ENCODE peak calls at places on chromosomes 1 and 21, in six cellular contexts. L is tibial artery, R is GM13976, I is AG04450, C is A549, Q is cardiac fibroblast. M is an unnamed sample.

GRCh38 chr1:245997471-245998258 is 509.4 kb downstream of the SMYD3 start:
- DNase-seq in L (no peak), R (no peak), I (no peak), C (no peak), Q (peak; percentile 69), M (peak; percentile 48)

GRCh38 chr21:35011681-35012080 is 37.4 kb downstream of the RUNX1 start:
- DNase-seq in L (no peak), R (no peak), I (peak; percentile 21), C (no peak), Q (no peak), M (no peak)

GRCh38 chr1:165144757-165145397 is 211.6 kb downstream of the LMX1A start:
- DNase-seq in L (peak; percentile 45), R (peak; percentile 32), I (peak; percentile 8), C (no peak), Q (peak; percentile 62), M (peak; percentile 61)

GRCh38 chr1:207336559-207337467 is 15.3 kb downstream of the CD55 start:
- DNase-seq in L (no peak), R (peak; percentile 44), I (peak; percentile 20), C (peak; percentile 11), Q (peak; percentile 88), M (no peak)

GRCh38 chr1:7549277-7549676 is 221.8 kb upstream of the VAMP3 start:
- DNase-seq in L (no peak), R (no peak), I (no peak), C (peak; percentile 70), Q (peak; percentile 62), M (peak; percentile 74)

GRCh38 chr1:52182874-52183400 is 41.0 kb downstream of the ZFYVE9 start:
- DNase-seq in L (no peak), R (no peak), I (no peak), C (no peak), Q (no peak), M (no peak)

GRCh38 chr1:41783189-41783639 is 135.5 kb downstream of the HIVEP3 start:
- DNase-seq in L (no peak), R (no peak), I (peak; percentile 51), C (peak; percentile 36), Q (peak; percentile 82), M (peak; percentile 86)

GRCh38 chr1:214317734-214318133 is 36.8 kb downstream of the SMYD2 start:
- DNase-seq in L (no peak), R (no peak), I (no peak), C (no peak), Q (no peak), M (no peak)

GRCh38 chr21:26587621-26588260 is 14.7 kb upstream of the CYYR1 start:
- DNase-seq in L (no peak), R (no peak), I (no peak), C (peak; percentile 31), Q (peak; percentile 60), M (peak; percentile 76)

GRCh38 chr1:32361674-32362473 is 411 bp downstream of the FAM229A start:
- DNase-seq in L (peak; percentile 59), R (peak; percentile 68), I (no peak), C (no peak), Q (peak; percentile 27), M (no peak)

GRCh38 chr21:29350246-29350779 is 51.6 kb downstream of the BACH1 start:
- DNase-seq in L (no peak), R (no peak), I (no peak), C (no peak), Q (no peak), M (no peak)

GRCh38 chr1:61749574-61749973 is 7.3 kb downstream of the PATJ start:
- DNase-seq in L (no peak), R (no peak), I (no peak), C (no peak), Q (no peak), M (no peak)

GRCh38 chr1:160291248-160292220 is 6.6 kb upstream of the PEX19 start:
- DNase-seq in L (peak; percentile 53), R (peak; percentile 65), I (peak; percentile 32), C (peak; percentile 62), Q (peak; percentile 80), M (peak; percentile 74)

GRCh38 chr1:111990026-111990877 is 784 bp upstream of the KCND3 start:
- DNase-seq in L (peak; percentile 34), R (peak; percentile 36), I (no peak), C (no peak), Q (peak; percentile 7), M (peak; percentile 15)

GRCh38 chr1:154456631-154457030 is 45.4 kb upstream of the TDRD10 start:
- DNase-seq in L (no peak), R (no peak), I (no peak), C (no peak), Q (no peak), M (no peak)

GRCh38 chr1:208205216-208206013 is 38.8 kb downstream of the PLXNA2 start:
- DNase-seq in L (no peak), R (no peak), I (no peak), C (no peak), Q (no peak), M (no peak)

GRCh38 chr1:172398193-172398592 is 22.3 kb upstream of the C1orf105 start:
- DNase-seq in L (peak; percentile 42), R (no peak), I (no peak), C (no peak), Q (peak; percentile 45), M (peak; percentile 51)

GRCh38 chr1:168932539-168932938 is 174.0 kb upstream of the ATP1B1 start:
- DNase-seq in L (no peak), R (no peak), I (no peak), C (no peak), Q (peak; percentile 65), M (no peak)

GRCh38 chr1:186374313-186375151 is 521 bp downstream of the TPR start:
- DNase-seq in L (no peak), R (peak; percentile 45), I (no peak), C (peak; percentile 18), Q (peak; percentile 18), M (peak; percentile 37)

GRCh38 chr21:43311303-43311817 is 115.6 kb downstream of the SIK1 start:
- DNase-seq in L (no peak), R (no peak), I (no peak), C (no peak), Q (no peak), M (no peak)
- TF ChIP-seq CTCF in L (no peak), R (no peak), I (no peak), C (no peak), Q (no peak), M (no peak)

GRCh38 chr1:230614121-230614520 is 28.2 kb upstream of the COG2 start:
- DNase-seq in L (no peak), R (no peak), I (no peak), C (no peak), Q (no peak), M (no peak)
- TF ChIP-seq CTCF in L (no peak), R (no peak), I (no peak), C (no peak), Q (no peak), M (no peak)

GRCh38 chr1:229839800-229840199 is 213.8 kb downstream of the URB2 start:
- DNase-seq in L (no peak), R (no peak), I (no peak), C (no peak), Q (no peak), M (no peak)
- TF ChIP-seq CTCF in L (no peak), R (no peak), I (no peak), C (no peak), Q (no peak), M (no peak)

GRCh38 chr1:43358121-43358745 is 548 bp upstream of the CDC20 start:
- DNase-seq in L (peak; percentile 24), R (peak; percentile 73), I (no peak), C (peak; percentile 58), Q (no peak), M (peak; percentile 32)
- TF ChIP-seq CTCF in L (no peak), R (peak; percentile 12), I (peak; percentile 56), C (peak; percentile 47), Q (peak; percentile 26), M (peak; percentile 56)

GRCh38 chr1:218439541-218440295 is 94.6 kb downstream of the TGFB2 start:
- DNase-seq in L (peak; percentile 45), R (no peak), I (no peak), C (no peak), Q (no peak), M (peak; percentile 57)
- TF ChIP-seq CTCF in L (no peak), R (no peak), I (no peak), C (no peak), Q (no peak), M (no peak)

GRCh38 chr1:43588592-43588991 is 57.9 kb downstream of the PTPRF start:
- DNase-seq in L (no peak), R (no peak), I (no peak), C (no peak), Q (no peak), M (no peak)

GRCh38 chr1:43591181-43591580 is 58.8 kb upstream of the KDM4A start:
- DNase-seq in L (no peak), R (no peak), I (no peak), C (no peak), Q (no peak), M (no peak)

GRCh38 chr1:43592051-43592665 is 57.8 kb upstream of the KDM4A start:
- DNase-seq in L (no peak), R (no peak), I (no peak), C (no peak), Q (no peak), M (no peak)

GRCh38 chr1:43592974-43593683 is 56.8 kb upstream of the KDM4A start:
- DNase-seq in L (no peak), R (no peak), I (no peak), C (no peak), Q (no peak), M (no peak)

GRCh38 chr1:43590389-43590788 is 59.6 kb upstream of the KDM4A start:
- DNase-seq in L (no peak), R (no peak), I (no peak), C (peak; percentile 19), Q (no peak), M (no peak)
- TF ChIP-seq CTCF in L (no peak), R (no peak), I (peak; percentile 15), C (no peak), Q (no peak), M (no peak)